ENCODE peak calls at places on chromosomes 3 and 15, in six cellular contexts. K, S, X, V, N and P are unnamed samples.

GRCh38 chr15:101145362-101145761 is 106.5 kb downstream of the CHSY1 start:
- DNase-seq in K (no peak), S (no peak), X (peak; percentile 4), V (no peak), N (peak; percentile 36), P (no peak)

GRCh38 chr3:189142527-189142926 is 29.2 kb upstream of the TPRG1 start:
- DNase-seq in K (no peak), S (peak; percentile 8), X (no peak), V (no peak), N (no peak), P (no peak)

GRCh38 chr3:197394464-197395321 is 96.3 kb upstream of the DLG1 start:
- DNase-seq in K (peak; percentile 51), S (peak; percentile 2), X (no peak), V (no peak), N (peak; percentile 98), P (peak; percentile 66)

GRCh38 chr15:75229191-75230015 is 27.7 kb downstream of the C15orf39 start:
- DNase-seq in K (no peak), S (no peak), X (peak; percentile 56), V (no peak), N (peak; percentile 31), P (no peak)

GRCh38 chr3:197343111-197343510 is 44.7 kb upstream of the DLG1 start:
- DNase-seq in K (no peak), S (no peak), X (no peak), V (no peak), N (no peak), P (no peak)

GRCh38 chr15:41727143-41727542 is 47.1 kb upstream of the MAPKBP1 start:
- DNase-seq in K (no peak), S (no peak), X (no peak), V (no peak), N (peak; percentile 73), P (no peak)

GRCh38 chr3:196111939-196112386 is 30.1 kb upstream of the TFRC start:
- DNase-seq in K (no peak), S (no peak), X (no peak), V (no peak), N (no peak), P (no peak)

GRCh38 chr3:46895204-46895660 is 17.7 kb downstream of the PTH1R start:
- DNase-seq in K (peak; percentile 72), S (peak; percentile 68), X (peak; percentile 84), V (peak; percentile 69), N (peak; percentile 65), P (peak; percentile 51)

GRCh38 chr15:80396094-80396493 is 8.1 kb upstream of the ARNT2 start:
- DNase-seq in K (no peak), S (no peak), X (no peak), V (no peak), N (no peak), P (no peak)

GRCh38 chr15:85625856-85626255 is 168.9 kb downstream of the KLHL25 start:
- DNase-seq in K (no peak), S (peak; percentile 11), X (no peak), V (no peak), N (peak; percentile 86), P (no peak)

GRCh38 chr15:66854012-66854965 is 152.3 kb downstream of the SMAD6 start:
- DNase-seq in K (no peak), S (no peak), X (peak; percentile 27), V (no peak), N (no peak), P (peak; percentile 3)

GRCh38 chr15:65948352-65948751 is 79.1 kb downstream of the RAB11A start:
- DNase-seq in K (no peak), S (no peak), X (no peak), V (no peak), N (no peak), P (no peak)

GRCh38 chr3:11239796-11240195 is 32.4 kb upstream of the ATG7 start:
- DNase-seq in K (no peak), S (no peak), X (no peak), V (no peak), N (no peak), P (no peak)

GRCh38 chr3:170589113-170589512 is 3.2 kb upstream of the SLC7A14 start:
- DNase-seq in K (no peak), S (no peak), X (no peak), V (no peak), N (no peak), P (no peak)

GRCh38 chr15:39789736-39790135 is 7.1 kb upstream of the FSIP1 start:
- DNase-seq in K (no peak), S (no peak), X (no peak), V (no peak), N (peak; percentile 14), P (no peak)

GRCh38 chr3:155230382-155230781 is 63.1 kb downstream of the STRIT1 start:
- DNase-seq in K (no peak), S (no peak), X (no peak), V (no peak), N (peak; percentile 68), P (no peak)

GRCh38 chr3:73352841-73353493 is 271.8 kb downstream of the PDZRN3 start:
- DNase-seq in K (no peak), S (no peak), X (no peak), V (no peak), N (no peak), P (no peak)

GRCh38 chr15:76058714-76059319 is 968 bp upstream of the TMEM266 start:
- DNase-seq in K (no peak), S (no peak), X (no peak), V (peak; percentile 52), N (peak; percentile 10), P (peak; percentile 13)

GRCh38 chr15:52230073-52230472 is 38.9 kb upstream of the GNB5 start:
- DNase-seq in K (no peak), S (no peak), X (no peak), V (no peak), N (no peak), P (no peak)
- H3K4me1 ChIP-seq in K (no peaks in the 10 kb centered on the region), S (peaks cover 25% of the 10 kb centered on the region), X (no peaks in the 10 kb centered on the region), V (no peaks in the 10 kb centered on the region), N (no peaks in the 10 kb centered on the region), P (peaks cover 4% of the 10 kb centered on the region)

GRCh38 chr3:12442654-12443501 is 41.4 kb upstream of the TSEN2 start:
- DNase-seq in K (no peak), S (no peak), X (peak; percentile 29), V (no peak), N (no peak), P (peak; percentile 66)
- H3K4me3 ChIP-seq in K (no peak overlapping the region), S (no peak overlapping the region), X (no peak overlapping the region), V (no peak overlapping the region), N (no peak overlapping the region), P (no peak overlapping the region)

GRCh38 chr3:172152294-172152649 is 112.9 kb downstream of the FNDC3B start:
- DNase-seq in K (no peak), S (no peak), X (no peak), V (no peak), N (peak; percentile 41), P (peak; percentile 35)
- H3K27ac ChIP-seq in K (peak overlapping the region; percentile 82), S (no peak overlapping the region), X (peak overlapping the region; percentile 84), V (no peak overlapping the region), N (peak overlapping the region; percentile 18), P (peak overlapping the region; percentile 71)

DNA sequence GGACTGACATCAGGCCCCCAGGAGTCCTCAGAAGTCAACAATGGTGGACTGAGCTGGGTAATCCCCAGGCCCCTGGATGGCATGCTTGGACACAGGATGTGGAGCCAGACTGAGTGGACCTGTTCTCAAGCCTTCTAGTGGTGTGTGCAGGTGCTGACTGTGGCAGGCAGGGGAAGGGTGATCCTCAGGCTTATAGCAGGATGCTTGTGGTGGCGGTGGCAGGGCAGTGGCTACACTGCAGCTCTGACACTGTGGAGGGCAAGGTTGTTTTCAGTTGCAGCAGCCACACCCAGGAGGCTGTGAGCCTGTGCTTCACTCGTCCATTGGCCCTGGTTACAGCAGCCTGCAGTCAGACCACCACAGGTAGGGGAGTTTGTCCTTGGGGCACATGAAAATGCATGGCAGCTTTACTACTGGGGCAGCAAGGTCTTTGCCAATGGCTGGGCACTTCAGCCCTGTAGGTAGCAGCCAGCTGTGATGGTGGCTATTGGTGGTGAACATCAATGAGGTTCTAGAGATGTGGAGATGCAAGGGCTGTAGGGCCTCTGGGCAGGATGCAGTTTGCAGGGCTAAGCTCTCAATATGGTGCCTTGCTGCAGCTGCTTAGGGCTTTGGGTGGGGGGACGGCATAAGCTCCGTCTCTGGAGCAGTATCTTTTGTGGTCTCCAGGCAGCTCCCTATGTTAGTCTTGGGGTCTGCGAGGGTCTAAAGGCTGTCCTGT is 17.5 kb upstream of the MYO5A start:
- DNase-seq in K (no peak), S (no peak), X (no peak), V (no peak), N (no peak), P (no peak)
- H3K4me1 ChIP-seq in K (no peaks in the 10 kb centered on the region), S (no peaks in the 10 kb centered on the region), X (no peaks in the 10 kb centered on the region), V (no peaks in the 10 kb centered on the region), N (no peaks in the 10 kb centered on the region), P (no peaks in the 10 kb centered on the region)

GRCh38 chr15:33540174-33540573 is 229.4 kb downstream of the RYR3 start:
- DNase-seq in K (no peak), S (no peak), X (no peak), V (no peak), N (peak; percentile 20), P (no peak)

GRCh38 chr15:33533197-33533596 is 222.4 kb downstream of the RYR3 start:
- DNase-seq in K (no peak), S (no peak), X (no peak), V (no peak), N (no peak), P (no peak)

GRCh38 chr15:33534642-33535041 is 223.9 kb downstream of the RYR3 start:
- DNase-seq in K (no peak), S (no peak), X (no peak), V (no peak), N (no peak), P (no peak)

GRCh38 chr15:33535135-33535534 is 224.4 kb downstream of the RYR3 start:
- DNase-seq in K (no peak), S (no peak), X (no peak), V (no peak), N (no peak), P (no peak)
- H3K4me3 ChIP-seq in K (no peak overlapping the region), S (no peak overlapping the region), X (no peak overlapping the region), V (no peak overlapping the region), N (no peak overlapping the region), P (no peak overlapping the region)